ENCODE peak calls at places on chromosomes 6 and 20, in four cellular contexts. Z is ovary, Y is cardiac fibroblast, I is stomach. Q is an unnamed sample.

GRCh38 chr6:140091895-140092294 is 717.4 kb upstream of the CITED2 start:
- DNase-seq in Z (no peak), Y (no peak), I (no peak), Q (no peak)

GRCh38 chr6:164962805-164963204 is 346.6 kb downstream of the C6orf118 start:
- DNase-seq in Z (no peak), Y (no peak), I (no peak), Q (no peak)

GRCh38 chr20:45822863-45823262 is 4.2 kb downstream of the TNNC2 start:
- DNase-seq in Z (no peak), Y (peak; percentile 29), I (peak; percentile 54), Q (no peak)

GRCh38 chr20:32707691-32708581 is 34.2 kb upstream of the C20orf203 start:
- DNase-seq in Z (no peak), Y (peak; percentile 63), I (no peak), Q (peak; percentile 47)

GRCh38 chr20:45910670-45911485 is 1.1 kb downstream of the PLTP start:
- DNase-seq in Z (peak; percentile 99), Y (peak; percentile 100), I (peak; percentile 99), Q (peak; percentile 100)

GRCh38 chr20:23877524-23877923 is 2.0 kb downstream of the CST5 start:
- DNase-seq in Z (no peak), Y (no peak), I (no peak), Q (no peak)

GRCh38 chr6:161544801-161545490 is 271.1 kb upstream of the AGPAT4 start:
- DNase-seq in Z (no peak), Y (no peak), I (no peak), Q (peak; percentile 75)

GRCh38 chr6:170134077-170135040 is 156.5 kb downstream of the DLL1 start:
- DNase-seq in Z (no peak), Y (no peak), I (peak; percentile 70), Q (no peak)

GRCh38 chr6:157434349-157435016 is 53.5 kb downstream of the ZDHHC14 start:
- DNase-seq in Z (peak; percentile 66), Y (no peak), I (no peak), Q (no peak)

GRCh38 chr20:57482148-57482547 is 42.8 kb downstream of the CTCFL start:
- DNase-seq in Z (no peak), Y (no peak), I (no peak), Q (no peak)

GRCh38 chr20:32356935-32357868 is 929 bp upstream of the ASXL1 start:
- DNase-seq in Z (peak; percentile 37), Y (peak; percentile 69), I (no peak), Q (peak; percentile 29)

GRCh38 chr6:139955366-139956155 is 581.1 kb upstream of the CITED2 start:
- DNase-seq in Z (no peak), Y (no peak), I (no peak), Q (no peak)

GRCh38 chr6:154995241-154996162 is at the start of gene TIAM2:
- DNase-seq in Z (no peak), Y (no peak), I (no peak), Q (peak; percentile 24)

GRCh38 chr20:63502671-63503172 is 3.8 kb upstream of the EEF1A2 start:
- DNase-seq in Z (no peak), Y (no peak), I (no peak), Q (no peak)

GRCh38 chr6:4336778-4337442 is 201.5 kb upstream of the ECI2 start:
- DNase-seq in Z (no peak), Y (peak; percentile 58), I (no peak), Q (no peak)

GRCh38 chr20:19882446-19882845 is 124.4 kb downstream of the RIN2 start:
- DNase-seq in Z (no peak), Y (no peak), I (no peak), Q (no peak)

GRCh38 chr6:72787521-72788031 is 165.7 kb downstream of the KCNQ5 start:
- DNase-seq in Z (no peak), Y (peak; percentile 78), I (no peak), Q (peak; percentile 69)

GRCh38 chr6:142857609-142858195 is 87.3 kb downstream of the HIVEP2 start:
- DNase-seq in Z (no peak), Y (no peak), I (no peak), Q (no peak)

GRCh38 chr6:138719744-138720143 is 53.8 kb upstream of the CCDC28A start:
- DNase-seq in Z (no peak), Y (no peak), I (no peak), Q (no peak)

GRCh38 chr6:125312478-125312877 is 10.7 kb upstream of the HDDC2 start:
- DNase-seq in Z (no peak), Y (no peak), I (peak; percentile 52), Q (no peak)

GRCh38 chr6:5898563-5898962 is 108.2 kb downstream of the NRN1 start:
- DNase-seq in Z (no peak), Y (no peak), I (no peak), Q (no peak)

GRCh38 chr6:10526156-10526555 is 5.0 kb downstream of the GCNT2 start:
- DNase-seq in Z (no peak), Y (peak; percentile 8), I (no peak), Q (peak; percentile 52)

GRCh38 chr6:170516783-170517616 is 36.1 kb downstream of the PSMB1 start:
- DNase-seq in Z (no peak), Y (peak; percentile 83), I (peak; percentile 52), Q (peak; percentile 79)

GRCh38 chr20:20546402-20546801 is 166.0 kb downstream of the RALGAPA2 start:
- DNase-seq in Z (no peak), Y (no peak), I (no peak), Q (no peak)

GRCh38 chr20:2767768-2768631 is 32.4 kb downstream of the CPXM1 start:
- DNase-seq in Z (no peak), Y (peak; percentile 46), I (peak; percentile 94), Q (peak; percentile 63)

GRCh38 chr6:106446287-106446885 is 85.9 kb downstream of the CRYBG1 start:
- DNase-seq in Z (no peak), Y (peak; percentile 42), I (no peak), Q (peak; percentile 38)

GRCh38 chr6:169141706-169142705 is 111.6 kb downstream of the THBS2 start:
- DNase-seq in Z (no peak), Y (peak; percentile 32), I (no peak), Q (no peak)

DNA sequence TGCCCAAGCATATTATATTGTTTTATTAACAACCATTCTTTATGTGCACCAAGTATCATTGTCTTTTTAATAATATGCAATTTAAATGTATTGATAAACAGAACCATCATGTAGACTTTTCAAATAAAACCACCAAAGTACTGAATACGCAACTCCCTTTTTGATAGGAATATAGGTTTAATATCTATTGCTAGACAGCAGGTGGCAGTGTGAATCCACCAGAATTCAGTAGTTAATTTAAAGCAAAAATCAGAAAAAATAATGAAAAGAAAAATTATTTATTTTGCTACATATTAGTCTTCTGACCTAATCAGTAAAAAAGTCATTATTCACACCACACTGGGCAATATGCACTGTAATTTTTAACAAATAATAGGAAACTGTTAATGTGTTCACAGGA is 143.7 kb downstream of the KLHL32 start:
- DNase-seq in Z (no peak), Y (peak; percentile 65), I (no peak), Q (peak; percentile 46)
- TF ChIP-seq CTCF in Z (peak; percentile 16), Y (peak; percentile 46), I (no peak), Q (peak; percentile 48)

DNA sequence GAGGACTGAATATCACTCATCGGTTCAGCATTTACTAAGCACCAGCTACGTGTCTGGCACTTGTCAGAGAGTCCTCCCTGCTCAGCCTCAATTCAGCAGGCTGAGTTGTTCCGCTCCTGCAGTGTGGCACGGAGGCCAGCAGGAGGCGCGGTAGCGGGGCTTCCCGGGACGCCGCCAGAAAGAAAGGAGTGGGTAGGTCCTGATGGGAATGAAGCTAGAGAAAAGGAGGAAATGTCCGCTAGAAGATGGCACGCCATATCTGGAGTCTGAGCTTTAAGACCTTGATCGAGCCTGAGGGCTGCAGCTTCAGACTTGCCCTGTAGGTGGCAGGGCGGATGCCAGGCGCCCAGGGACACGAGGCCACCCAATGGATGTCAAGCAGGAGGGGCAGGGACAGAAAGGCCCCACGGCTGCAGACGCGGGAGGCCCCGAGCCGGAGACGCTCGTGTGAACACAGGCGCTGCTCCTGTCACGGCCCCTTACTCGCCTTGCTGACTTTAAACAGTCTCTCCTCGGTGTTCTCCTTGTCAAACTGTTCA is 18.7 kb downstream of the SERPINB6 start:
- DNase-seq in Z (peak; percentile 69), Y (peak; percentile 88), I (peak; percentile 82), Q (peak; percentile 83)
- H3K4me3 ChIP-seq in Z (no peak overlapping the region), Y (no peak overlapping the region), I (no peak overlapping the region), Q (no peak overlapping the region)

GRCh38 chr20:50279988-50280850 is 89.6 kb downstream of the CEBPB start:
- DNase-seq in Z (no peak), Y (no peak), I (no peak), Q (no peak)

GRCh38 chr20:50283370-50283769 is 92.7 kb downstream of the CEBPB start:
- DNase-seq in Z (peak; percentile 34), Y (no peak), I (no peak), Q (no peak)

GRCh38 chr20:50282592-50283241 is 92.1 kb downstream of the CEBPB start:
- DNase-seq in Z (peak; percentile 33), Y (no peak), I (no peak), Q (no peak)

GRCh38 chr20:50280851-50281655 is 90.4 kb downstream of the CEBPB start:
- DNase-seq in Z (no peak), Y (no peak), I (no peak), Q (no peak)

DNA sequence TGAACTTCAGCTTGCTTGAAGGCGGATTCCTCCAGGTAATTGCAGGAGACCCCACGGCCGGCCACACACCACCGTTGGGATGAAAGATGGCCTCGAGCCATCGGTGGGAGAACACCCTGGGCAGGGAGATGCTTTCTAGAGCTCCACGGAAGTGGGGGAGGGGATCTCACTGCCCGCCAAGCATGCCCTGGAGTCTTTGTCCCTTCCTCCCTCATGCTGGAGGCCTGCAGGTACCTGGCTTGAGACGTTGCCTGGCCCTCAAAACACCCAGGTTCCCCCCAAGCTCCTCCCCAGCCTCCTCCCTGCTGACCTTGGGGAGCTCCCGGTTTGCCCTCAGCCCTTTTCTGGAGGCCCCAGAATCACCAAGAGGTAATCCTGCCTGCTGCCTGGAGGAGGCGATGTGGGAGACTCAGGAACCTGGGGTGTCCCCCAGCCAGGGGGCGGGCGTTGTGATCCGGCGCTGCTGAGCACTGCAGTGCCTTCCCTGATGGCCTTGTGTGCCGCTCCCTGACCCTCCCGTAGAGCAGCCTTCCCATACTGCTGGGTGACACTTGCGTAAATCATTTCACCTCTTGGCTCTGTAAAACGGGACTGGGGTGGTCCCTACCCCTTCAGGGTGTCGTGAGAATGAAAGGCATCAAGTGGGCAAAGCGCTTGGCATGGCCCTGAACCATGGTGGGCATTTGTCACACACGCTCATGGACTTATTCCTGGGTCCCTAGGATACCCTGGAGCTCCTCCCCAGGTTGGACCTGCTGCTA is 91.4 kb downstream of the CEBPB start:
- DNase-seq in Z (peak; percentile 41), Y (no peak), I (no peak), Q (no peak)
- TF ChIP-seq CTCF in Z (no peak), Y (no peak), I (no peak), Q (no peak)

DNA sequence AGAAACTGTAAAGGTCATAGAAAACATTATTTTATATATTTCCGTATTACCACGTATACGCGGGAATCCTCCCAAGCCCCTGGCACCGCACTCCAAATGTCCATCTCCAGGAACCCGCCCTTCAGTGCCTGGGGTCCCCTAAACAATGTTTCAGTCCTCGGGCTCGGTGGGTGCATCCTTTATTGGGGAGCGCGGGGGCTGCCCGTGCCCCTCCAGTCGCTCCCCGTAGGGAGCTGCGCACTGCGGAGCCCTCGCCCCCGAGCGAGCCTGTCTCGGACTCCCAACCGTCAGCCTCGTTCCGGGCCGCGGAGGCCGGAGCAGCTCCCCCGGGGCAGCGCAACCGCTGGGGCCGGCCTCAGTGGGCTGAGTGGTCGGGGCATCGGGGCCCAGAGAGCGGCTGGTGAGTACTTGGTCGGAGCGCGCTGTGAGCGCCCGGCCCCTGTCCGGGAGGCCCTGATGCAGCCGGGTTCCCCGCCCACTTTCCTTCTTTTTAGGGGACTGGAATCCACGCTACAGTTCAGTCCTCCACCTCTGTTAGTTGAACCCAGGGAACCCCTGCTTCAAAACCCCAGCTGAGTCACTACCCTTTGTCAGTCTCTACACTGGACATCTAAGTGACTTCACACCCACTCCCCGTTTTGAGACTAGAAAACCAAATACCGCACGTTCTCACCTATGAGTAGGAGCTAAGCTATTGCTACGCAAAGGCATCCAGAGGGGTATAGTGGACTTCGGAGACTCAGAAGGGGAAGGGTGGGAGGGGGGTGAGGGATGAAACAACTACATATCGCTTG is at the start of gene DNAH8:
- DNase-seq in Z (no peak), Y (no peak), I (no peak), Q (no peak)
- H3K4me3 ChIP-seq in Z (peak within 1 kb of the TSS; percentile 2), Y (peak within 1 kb of the TSS; percentile 46), I (peak within 1 kb of the TSS; percentile 34), Q (peak within 1 kb of the TSS; percentile 31)